ENCODE peak calls at places on chromosomes 5 and 9, in four cellular contexts. One of them, this sample, is unnamed. For H3K27me3, the result is how much of the 10 kb centered on the place peaks cover.

GRCh38 chr9:109901191-109901590 is 121.2 kb downstream of the PALM2AKAP2 start:
- DNase-seq in aorta: no peak
- DNase-seq in mesenchymal stem cell: peak
- DNase-seq in stomach: no peak
- DNase-seq in this sample: no peak

GRCh38 chr5:122701640-122702523 is 73.0 kb upstream of the SNX2 start:
- DNase-seq in aorta: no peak
- DNase-seq in mesenchymal stem cell: no peak
- DNase-seq in stomach: no peak
- DNase-seq in this sample: no peak

GRCh38 chr5:113487411-113487778 is 858 bp downstream of the MCC start:
- DNase-seq in aorta: peak
- DNase-seq in mesenchymal stem cell: peak
- DNase-seq in stomach: no peak
- DNase-seq in this sample: no peak

GRCh38 chr9:93801581-93802284 is 153.4 kb downstream of the BARX1 start:
- DNase-seq in aorta: peak
- DNase-seq in mesenchymal stem cell: no peak
- DNase-seq in stomach: no peak
- DNase-seq in this sample: no peak

GRCh38 chr9:132589148-132590036 is 7.0 kb downstream of the BARHL1 start:
- DNase-seq in aorta: no peak
- DNase-seq in mesenchymal stem cell: no peak
- DNase-seq in stomach: no peak
- DNase-seq in this sample: no peak

GRCh38 chr5:150140830-150141229 is 14.8 kb downstream of the PDGFRB start:
- DNase-seq in aorta: no peak
- DNase-seq in mesenchymal stem cell: peak
- DNase-seq in stomach: no peak
- DNase-seq in this sample: peak

GRCh38 chr5:6402939-6403338 is 24.6 kb upstream of the MED10 start:
- DNase-seq in aorta: no peak
- DNase-seq in mesenchymal stem cell: no peak
- DNase-seq in stomach: no peak
- DNase-seq in this sample: no peak

GRCh38 chr9:91395106-91395552 is 28.5 kb downstream of the NFIL3 start:
- DNase-seq in aorta: no peak
- DNase-seq in mesenchymal stem cell: peak
- DNase-seq in stomach: no peak
- DNase-seq in this sample: peak

GRCh38 chr9:121564861-121565260 is 65.2 kb upstream of the GGTA1 start:
- DNase-seq in aorta: no peak
- DNase-seq in mesenchymal stem cell: no peak
- DNase-seq in stomach: peak
- DNase-seq in this sample: peak

GRCh38 chr5:174837919-174838902 is 113.8 kb downstream of the MSX2 start:
- DNase-seq in aorta: no peak
- DNase-seq in mesenchymal stem cell: peak
- DNase-seq in stomach: no peak
- DNase-seq in this sample: peak

GRCh38 chr5:59840200-59840601 is 53.3 kb downstream of the PDE4D start:
- DNase-seq in aorta: no peak
- DNase-seq in mesenchymal stem cell: peak
- DNase-seq in stomach: no peak
- DNase-seq in this sample: no peak

GRCh38 chr5:158992104-158992740 is 107.5 kb downstream of the EBF1 start:
- DNase-seq in aorta: no peak
- DNase-seq in mesenchymal stem cell: no peak
- DNase-seq in stomach: no peak
- DNase-seq in this sample: no peak

GRCh38 chr5:158991391-158991790 is 108.3 kb downstream of the EBF1 start:
- DNase-seq in aorta: no peak
- DNase-seq in mesenchymal stem cell: no peak
- DNase-seq in stomach: no peak
- DNase-seq in this sample: no peak

GRCh38 chr5:158990979-158991378 is 108.7 kb downstream of the EBF1 start:
- DNase-seq in aorta: no peak
- DNase-seq in mesenchymal stem cell: no peak
- DNase-seq in stomach: no peak
- DNase-seq in this sample: no peak

GRCh38 chr5:158987231-158987630 is 112.5 kb downstream of the EBF1 start:
- DNase-seq in aorta: no peak
- DNase-seq in mesenchymal stem cell: no peak
- DNase-seq in stomach: no peak
- DNase-seq in this sample: no peak

GRCh38 chr5:158988987-158989624 is 110.6 kb downstream of the EBF1 start:
- DNase-seq in aorta: no peak
- DNase-seq in mesenchymal stem cell: no peak
- DNase-seq in stomach: no peak
- DNase-seq in this sample: no peak
- H3K27me3 ChIP-seq in aorta: under half
- H3K27me3 ChIP-seq in mesenchymal stem cell: under half
- H3K27me3 ChIP-seq in stomach: under half
- H3K27me3 ChIP-seq in this sample: under half

GRCh38 chr5:66122379-66123034 is 21.6 kb upstream of the SREK1 start:
- DNase-seq in aorta: no peak
- DNase-seq in mesenchymal stem cell: no peak
- DNase-seq in stomach: no peak
- DNase-seq in this sample: no peak
- H3K27me3 ChIP-seq in aorta: under half
- H3K27me3 ChIP-seq in mesenchymal stem cell: under half
- H3K27me3 ChIP-seq in stomach: under half
- H3K27me3 ChIP-seq in this sample: under half

DNA sequence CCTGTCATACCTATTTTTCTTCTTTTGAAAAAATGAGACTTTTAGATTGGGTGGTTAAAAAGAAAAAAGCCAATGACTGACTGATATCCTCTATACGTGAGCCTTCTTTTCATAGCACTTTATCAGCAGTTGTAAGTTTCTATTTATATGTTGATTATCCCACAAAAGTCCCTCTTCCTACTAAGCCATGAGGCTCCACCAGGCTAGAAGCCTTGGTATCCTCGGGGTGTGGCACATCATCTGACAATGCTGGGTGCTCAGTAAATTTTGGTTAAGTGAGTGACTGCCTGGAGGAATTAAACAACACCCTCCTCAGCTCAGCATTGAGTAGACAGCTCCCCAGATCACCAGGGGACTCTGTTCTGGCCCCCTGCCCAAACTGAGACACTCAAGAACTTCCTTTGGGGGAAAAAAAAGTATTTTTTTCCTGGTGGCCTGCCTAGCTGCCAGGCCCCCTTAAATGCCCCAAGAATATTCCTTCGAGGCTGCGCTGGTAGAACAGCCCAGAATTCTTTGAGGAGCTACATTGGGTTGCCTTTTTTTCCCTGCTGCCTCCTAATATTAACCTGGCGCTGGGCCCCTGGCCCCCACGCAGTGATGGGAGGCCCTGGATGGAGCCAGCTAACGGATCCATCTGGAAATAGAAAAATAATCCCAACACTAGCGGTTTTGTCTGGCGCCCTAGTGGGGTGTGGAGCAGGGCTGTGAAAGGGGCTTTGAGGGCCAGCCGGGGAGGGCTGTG is 23.4 kb upstream of the COL27A1 start:
- DNase-seq in aorta: no peak
- DNase-seq in mesenchymal stem cell: no peak
- DNase-seq in stomach: no peak
- DNase-seq in this sample: no peak
- H3K27me3 ChIP-seq in aorta: under half
- H3K27me3 ChIP-seq in mesenchymal stem cell: under half
- H3K27me3 ChIP-seq in stomach: under half
- H3K27me3 ChIP-seq in this sample: under half

GRCh38 chr9:126649477-126649876 is 35.7 kb downstream of the LMX1B start:
- DNase-seq in aorta: no peak
- DNase-seq in mesenchymal stem cell: no peak
- DNase-seq in stomach: no peak
- DNase-seq in this sample: no peak

GRCh38 chr9:126650830-126651341 is 37.2 kb downstream of the LMX1B start:
- DNase-seq in aorta: no peak
- DNase-seq in mesenchymal stem cell: no peak
- DNase-seq in stomach: no peak
- DNase-seq in this sample: no peak

GRCh38 chr9:126652140-126652558 is 38.4 kb downstream of the LMX1B start:
- DNase-seq in aorta: no peak
- DNase-seq in mesenchymal stem cell: no peak
- DNase-seq in stomach: peak
- DNase-seq in this sample: no peak

GRCh38 chr9:126647585-126648110 is 33.9 kb downstream of the LMX1B start:
- DNase-seq in aorta: no peak
- DNase-seq in mesenchymal stem cell: no peak
- DNase-seq in stomach: no peak
- DNase-seq in this sample: no peak

GRCh38 chr9:126650404-126650804 is 36.7 kb downstream of the LMX1B start:
- DNase-seq in aorta: no peak
- DNase-seq in mesenchymal stem cell: no peak
- DNase-seq in stomach: no peak
- DNase-seq in this sample: no peak
- H3K27me3 ChIP-seq in aorta: under half
- H3K27me3 ChIP-seq in mesenchymal stem cell: half or more
- H3K27me3 ChIP-seq in stomach: under half
- H3K27me3 ChIP-seq in this sample: under half

This sample was measured in trophoblast cell.